ENCODE peak calls at places on chromosomes 4 and X, in eight cellular contexts. J is spleen, F is fibroblast of lung, M is thyroid gland, V is SK-N-SH, S is SJSA1, B is aorta, Y is HCT116. K is an unnamed sample.
A peak's percentile ranks its signal among the peaks of the same experiment; 100 is the strongest.

GRCh38 chrX:12372111-12372510 is 233.8 kb downstream of the FRMPD4 start:
- DNase-seq in B (no peak), S (no peak), F (no peak), Y (no peak), M (no peak), J (no peak), V (no peak), K (peak; percentile 4)

GRCh38 chrX:109600114-109600710 is 24.8 kb downstream of the KCNE5 start:
- DNase-seq in B (no peak), S (no peak), F (peak; percentile 1), V (peak; percentile 10), Y (no peak), M (peak; percentile 11), J (no peak), K (peak; percentile 46)

GRCh38 chr4:15144249-15144966 is 142.1 kb downstream of the CPEB2 start:
- DNase-seq in S (no peak), Y (no peak), M (no peak), B (no peak), J (no peak), F (peak; percentile 35), V (no peak), K (no peak)

GRCh38 chr4:11954093-11954492 is 525.4 kb upstream of the HS3ST1 start:
- DNase-seq in B (no peak), S (no peak), J (no peak), M (no peak), V (no peak), F (peak; percentile 54), Y (peak; percentile 44), K (peak; percentile 2)

GRCh38 chr4:98260047-98260578 is 1.1 kb upstream of the RAP1GDS1 start:
- DNase-seq in F (no peak), S (no peak), B (peak; percentile 64), Y (peak; percentile 7), J (no peak), V (peak; percentile 73), M (peak; percentile 68), K (peak; percentile 39)

GRCh38 chrX:130810561-130810960 is 92.4 kb downstream of the ENOX2 start:
- DNase-seq in B (peak; percentile 20), J (no peak), Y (no peak), F (no peak), M (no peak), S (no peak), V (no peak), K (no peak)

GRCh38 chr4:140222175-140222574 is 68.2 kb upstream of the MAML3 start:
- DNase-seq in Y (no peak), J (no peak), V (no peak), B (no peak), M (no peak), F (peak; percentile 26), S (no peak), K (no peak)

GRCh38 chr4:108037884-108038283 is 48.2 kb downstream of the HADH start:
- DNase-seq in J (no peak), F (no peak), Y (no peak), M (no peak), S (no peak), B (no peak), V (no peak), K (no peak)

GRCh38 chrX:6678313-6678712 is 143.4 kb upstream of the VCX3A start:
- DNase-seq in F (no peak), J (no peak), S (no peak), Y (no peak), V (no peak), M (no peak), B (no peak), K (no peak)

GRCh38 chr4:74632634-74633033 is 161.7 kb downstream of the BTC start:
- DNase-seq in M (no peak), Y (peak; percentile 95), S (no peak), B (peak; percentile 55), V (no peak), J (no peak), F (peak; percentile 100), K (peak; percentile 75)

GRCh38 chr4:56271121-56271520 is 116.2 kb downstream of the AASDH start:
- DNase-seq in Y (no peak), F (no peak), B (no peak), V (no peak), J (no peak), S (no peak), M (no peak), K (no peak)

GRCh38 chr4:16894406-16894805 is 4.0 kb downstream of the LDB2 start:
- DNase-seq in Y (no peak), S (no peak), F (no peak), V (no peak), B (no peak), J (no peak), M (no peak), K (no peak)

GRCh38 chr4:181150173-181150572 is 1093.0 kb upstream of the TENM3 start:
- DNase-seq in F (no peak), J (no peak), B (no peak), M (no peak), S (no peak), Y (no peak), V (peak; percentile 44), K (no peak)

GRCh38 chr4:23686169-23686903 is 203.5 kb downstream of the PPARGC1A start:
- DNase-seq in J (no peak), Y (no peak), F (no peak), S (no peak), B (no peak), M (no peak), V (no peak), K (no peak)

GRCh38 chr4:30763337-30763736 is 43.2 kb downstream of the PCDH7 start:
- DNase-seq in J (no peak), M (no peak), V (no peak), Y (no peak), S (no peak), B (no peak), F (peak; percentile 74), K (no peak)

GRCh38 chrX:5080812-5081211 is 1147.9 kb downstream of the NLGN4X start:
- DNase-seq in Y (no peak), J (no peak), M (no peak), S (no peak), V (no peak), F (no peak), B (no peak), K (no peak)

GRCh38 chrX:9785944-9786741 is at the start of gene SHROOM2:
- DNase-seq in V (peak; percentile 72), J (peak; percentile 48), F (no peak), Y (no peak), S (no peak), B (no peak), M (peak; percentile 47), K (peak; percentile 11)

GRCh38 chr4:112327950-112328349 is 30.8 kb downstream of the ALPK1 start:
- DNase-seq in M (no peak), J (peak; percentile 62), V (peak; percentile 27), F (peak; percentile 79), B (no peak), Y (peak; percentile 32), S (no peak), K (no peak)

GRCh38 chr4:160299608-160300007 is 1196.7 kb downstream of the RAPGEF2 start:
- DNase-seq in Y (no peak), M (no peak), B (no peak), S (no peak), V (peak; percentile 15), J (no peak), F (no peak), K (no peak)

GRCh38 chr4:137994858-137995257 is 247.3 kb downstream of the SLC7A11 start:
- DNase-seq in V (no peak), Y (no peak), M (no peak), S (no peak), F (no peak), J (no peak), B (no peak), K (no peak)

DNA sequence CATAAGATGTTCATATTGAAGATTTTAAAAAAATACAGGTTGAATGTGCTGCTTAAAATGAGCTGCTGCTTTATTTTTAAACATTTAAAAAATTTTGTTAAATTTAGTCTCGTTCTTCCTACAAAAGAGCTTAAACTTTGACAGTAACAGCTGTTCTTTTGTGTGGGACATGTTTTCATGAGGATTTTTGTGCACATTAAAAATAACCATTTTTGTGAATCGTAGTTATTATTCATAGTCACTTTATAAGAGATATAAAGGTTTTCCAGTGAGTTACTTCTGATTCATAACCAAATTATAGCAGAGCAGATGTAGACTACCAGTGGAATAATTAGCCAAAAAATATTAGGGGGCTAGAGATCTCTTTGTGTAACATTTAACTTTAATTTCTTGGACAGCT is 24.1 kb downstream of the RBPJ start:
- DNase-seq in M (no peak), S (no peak), J (no peak), Y (no peak), B (no peak), F (no peak), V (no peak), K (no peak)
- H3K4me3 ChIP-seq in M (no peak overlapping the region), S (no peak overlapping the region), J (no peak overlapping the region), Y (no peak overlapping the region), B (no peak overlapping the region), F (no peak overlapping the region), V (no peak overlapping the region), K (no peak overlapping the region)

GRCh38 chr4:94256144-94256783 is 48.6 kb downstream of the SMARCAD1 start:
- DNase-seq in J (no peak), V (no peak), M (no peak), F (no peak), S (no peak), Y (no peak), B (no peak), K (no peak)
- H3K36me3 ChIP-seq in J (peaks cover 52% of the 10 kb centered on the region), V (peaks cover 66% of the 10 kb centered on the region), M (peaks cover 10% of the 10 kb centered on the region), F (peaks cover 1% of the 10 kb centered on the region), S (peaks cover 22% of the 10 kb centered on the region), Y (peaks cover 26% of the 10 kb centered on the region), B (no peaks in the 10 kb centered on the region), K (peaks cover 12% of the 10 kb centered on the region)

DNA sequence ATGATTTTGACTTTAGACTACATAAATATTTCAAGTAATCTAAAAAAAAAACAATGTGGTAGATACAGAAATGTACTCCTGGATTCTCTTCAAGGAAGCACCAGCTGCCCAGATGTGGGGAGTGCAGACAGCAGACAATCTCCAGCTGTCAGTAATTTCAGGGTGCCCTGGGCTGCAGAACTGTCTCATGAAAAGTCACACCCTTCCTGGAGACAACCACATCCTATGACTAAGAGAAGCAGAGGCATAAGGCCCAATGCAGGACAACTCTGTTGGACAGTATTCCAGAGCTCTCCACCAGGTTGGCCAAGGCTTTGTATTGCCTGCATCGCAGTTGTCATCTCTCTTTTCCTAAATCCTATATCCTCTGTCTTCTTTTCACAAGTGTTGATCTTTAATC is 34.4 kb upstream of the BLTP1 start:
- DNase-seq in F (peak; percentile 82), Y (no peak), S (no peak), J (no peak), V (no peak), M (no peak), B (no peak), K (peak; percentile 69)
- H3K4me3 ChIP-seq in F (no peak overlapping the region), Y (no peak overlapping the region), S (no peak overlapping the region), J (no peak overlapping the region), V (no peak overlapping the region), M (no peak overlapping the region), B (no peak overlapping the region), K (no peak overlapping the region)

GRCh38 chrX:118437283-118437682 is 58.3 kb upstream of the DOCK11 start:
- DNase-seq in Y (no peak), S (no peak), F (no peak), J (no peak), M (no peak), V (no peak), B (no peak), K (no peak)

DNA sequence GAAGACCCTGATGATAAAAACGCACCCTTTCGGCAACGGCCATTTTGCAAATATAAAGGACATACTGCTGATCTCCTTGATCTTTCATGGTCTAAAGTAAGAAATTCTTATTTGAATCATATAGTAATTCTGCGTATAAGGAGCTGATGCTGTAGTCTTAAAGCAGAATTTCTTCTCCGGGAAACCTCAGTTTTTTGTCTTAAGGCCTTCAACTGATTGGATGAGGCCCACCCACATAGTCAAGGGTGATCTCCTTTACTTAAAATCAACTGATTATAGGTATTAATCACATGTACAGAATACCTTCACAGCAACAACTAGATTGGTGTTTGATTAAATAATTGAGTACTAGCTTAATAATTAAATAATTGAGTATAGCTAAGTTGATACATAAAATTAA is 62.8 kb upstream of the DOCK11 start:
- DNase-seq in J (no peak), V (no peak), Y (no peak), F (no peak), S (no peak), M (no peak), B (no peak), K (no peak)
- H3K36me3 ChIP-seq in J (peaks cover 64% of the 10 kb centered on the region), V (peaks cover 8% of the 10 kb centered on the region), Y (no peaks in the 10 kb centered on the region), F (no peaks in the 10 kb centered on the region), S (peaks cover 16% of the 10 kb centered on the region), M (no peaks in the 10 kb centered on the region), B (no peaks in the 10 kb centered on the region), K (peaks cover 2% of the 10 kb centered on the region)

K was measured in MG63.